ENCODE peak calls at places on chromosomes 2 and 18, in four cellular contexts. Y is BE2C, Z is OCI-LY7, J is cardiac muscle cell. S is an unnamed sample.

GRCh38 chr18:36284671-36285295 is 12.7 kb upstream of the FHOD3 start:
- DNase-seq in Y (peak), J (peak), Z (peak), S (peak)

GRCh38 chr2:209974566-209974965 is 27.9 kb upstream of the RPE start:
- DNase-seq in Z (no peak), J (no peak), Y (no peak), S (no peak)

GRCh38 chr2:29611850-29612249 is 309.5 kb downstream of the ALK start:
- DNase-seq in Y (peak), Z (no peak), J (no peak), S (no peak)

GRCh38 chr2:209629622-209630021 is 142.0 kb upstream of the UNC80 start:
- DNase-seq in Z (no peak), J (peak), Y (no peak), S (no peak)

GRCh38 chr18:58552057-58552461 is 76.8 kb downstream of the ALPK2 start:
- DNase-seq in Y (no peak), Z (no peak), J (no peak), S (peak)

GRCh38 chr18:12278765-12279682 is 24.9 kb downstream of the CIDEA start:
- DNase-seq in J (peak), Y (no peak), Z (no peak), S (no peak)

GRCh38 chr2:160670618-160671017 is 177.0 kb upstream of the RBMS1 start:
- DNase-seq in Y (no peak), J (no peak), Z (no peak), S (no peak)

GRCh38 chr2:60216452-60216995 is 336.9 kb downstream of the BCL11A start:
- DNase-seq in Z (no peak), J (no peak), Y (no peak), S (no peak)

GRCh38 chr2:149002891-149003740 is 35.4 kb upstream of the LYPD6B start:
- DNase-seq in Z (no peak), J (no peak), Y (no peak), S (no peak)

GRCh38 chr2:237715459-237715947 is 83.1 kb upstream of the RBM44 start:
- DNase-seq in J (peak), Y (no peak), Z (no peak), S (no peak)

GRCh38 chr2:85133751-85134254 is 611 bp downstream of the TCF7L1 start:
- DNase-seq in Y (no peak), Z (no peak), J (peak), S (peak)

GRCh38 chr18:832085-832681 is 20.1 kb upstream of the YES1 start:
- DNase-seq in J (no peak), Z (no peak), Y (peak), S (peak)

GRCh38 chr18:31652355-31652754 is 32.0 kb downstream of the B4GALT6 start:
- DNase-seq in J (no peak), Y (no peak), Z (no peak), S (peak)

GRCh38 chr2:206423147-206423546 is 20.2 kb upstream of the ADAM23 start:
- DNase-seq in Z (peak), Y (peak), J (peak), S (peak)

GRCh38 chr2:163132850-163133249 is 294.3 kb upstream of the KCNH7 start:
- DNase-seq in Z (no peak), Y (no peak), J (peak), S (no peak)

GRCh38 chr2:239158641-239159475 is 242.0 kb downstream of the HDAC4 start:
- DNase-seq in Y (no peak), J (no peak), Z (no peak), S (no peak)

GRCh38 chr18:76167440-76167839 is 327.6 kb downstream of the ZNF516 start:
- DNase-seq in Z (no peak), J (no peak), Y (no peak), S (no peak)

GRCh38 chr18:76169733-76170132 is 325.3 kb downstream of the ZNF516 start:
- DNase-seq in Y (no peak), J (no peak), Z (no peak), S (no peak)

GRCh38 chr18:76162886-76163285 is 332.2 kb downstream of the ZNF516 start:
- DNase-seq in Z (no peak), J (no peak), Y (no peak), S (no peak)

GRCh38 chr18:76168206-76168605 is 326.8 kb downstream of the ZNF516 start:
- DNase-seq in Z (no peak), J (no peak), Y (no peak), S (no peak)
- H3K4me3 ChIP-seq in Z (no peak), J (no peak), Y (no peak), S (no peak)

GRCh38 chr2:218403810-218404209 is 4.1 kb downstream of the CTDSP1 start:
- DNase-seq in J (no peak), Z (peak), Y (no peak), S (no peak)
- TF ChIP-seq CTCF in J (no peak), Z (no peak), Y (no peak), S (no peak)

GRCh38 chr18:57002627-57003026 is 144.3 kb upstream of the BOD1L2 start:
- DNase-seq in J (no peak), Y (no peak), Z (no peak), S (no peak)
- H3K4me3 ChIP-seq in J (no peak), Y (no peak), Z (no peak), S (no peak)

GRCh38 chr18:7021994-7022840 is 95.4 kb downstream of the LAMA1 start:
- DNase-seq in J (peak), Y (peak), Z (peak), S (peak)
- TF ChIP-seq CTCF in J (peak), Y (peak), Z (peak), S (peak)

DNA sequence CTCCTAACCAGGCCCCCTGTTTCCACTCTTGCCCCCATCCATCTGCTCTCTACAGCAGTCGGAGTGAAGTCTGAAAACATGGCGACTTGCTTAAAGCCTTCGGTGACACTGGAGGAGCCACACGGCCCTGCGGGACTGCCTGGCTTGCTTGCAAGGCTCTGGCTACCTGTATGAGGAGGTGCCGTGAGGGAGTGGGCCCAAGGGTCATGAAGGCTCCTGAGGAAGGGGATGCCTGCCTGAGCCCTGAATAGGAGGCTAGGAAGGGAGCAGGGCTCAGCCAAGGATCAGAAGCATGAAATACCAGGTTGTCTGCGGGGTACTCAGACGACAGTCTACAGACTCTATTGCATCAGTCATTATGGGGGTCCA is 75.4 kb downstream of the EMX1 start:
- DNase-seq in Y (no peak), Z (no peak), J (no peak), S (no peak)
- H3K4me3 ChIP-seq in Y (no peak), Z (no peak), J (no peak), S (no peak)

DNA sequence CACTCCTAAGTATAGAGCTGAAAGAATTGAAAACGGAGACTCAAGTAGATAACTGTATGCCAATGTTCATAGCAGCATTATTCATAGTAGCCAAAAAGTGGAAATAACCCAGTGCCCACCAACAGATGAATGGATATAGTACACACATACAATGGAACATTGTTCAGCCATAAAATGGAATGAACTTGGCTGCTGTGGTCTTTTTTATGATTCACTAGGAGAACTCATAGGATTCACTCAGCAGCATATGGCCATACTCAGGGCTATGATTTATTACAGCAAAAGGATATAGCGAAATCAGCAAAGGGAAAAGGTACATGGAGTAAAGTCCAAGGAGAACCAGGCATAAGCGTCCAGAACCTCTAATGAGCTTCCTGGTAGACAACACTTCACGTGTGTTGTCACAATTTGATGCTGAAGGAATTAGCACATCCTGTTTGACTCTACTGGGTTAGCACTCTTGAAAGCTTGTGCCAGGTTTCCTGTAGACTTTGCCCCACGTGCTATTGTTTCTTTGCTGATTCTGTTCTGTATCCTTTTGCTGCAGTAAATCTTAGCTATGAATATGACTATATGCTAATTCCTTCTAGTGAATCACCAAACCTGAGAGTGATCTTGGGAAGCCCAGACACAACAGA is 15.7 kb downstream of the SPC25 start:
- DNase-seq in Y (no peak), J (no peak), Z (no peak), S (no peak)
- TF ChIP-seq CTCF in Y (no peak), J (no peak), Z (no peak), S (no peak)

S was measured in GM12865.